ENCODE peak calls at places on chromosomes 13 and 19, in seven cellular contexts. One of them, this sample, is unnamed. For H3K79me1, the result is how much of the 10 kb centered on the place peaks cover.

GRCh38 chr13:51066091-51066831 is 44.8 kb downstream of the C13orf42 start:
- DNase-seq in H9: no peak
- DNase-seq in neuronal stem cell: no peak
- DNase-seq in mesendoderm: no peak
- DNase-seq in IMR-90: peak
- DNase-seq in H1: no peak
- DNase-seq in trophoblast cell: no peak
- DNase-seq in this sample: peak

GRCh38 chr13:75612354-75612753 is 23.8 kb upstream of the LMO7 start:
- DNase-seq in mesendoderm: no peak
- DNase-seq in IMR-90: peak
- DNase-seq in H1: no peak
- DNase-seq in neuronal stem cell: no peak
- DNase-seq in trophoblast cell: no peak
- DNase-seq in H9: no peak
- DNase-seq in this sample: peak

GRCh38 chr13:108993346-108993745 is 363.9 kb downstream of the MYO16 start:
- DNase-seq in H1: no peak
- DNase-seq in IMR-90: peak
- DNase-seq in H9: no peak
- DNase-seq in trophoblast cell: no peak
- DNase-seq in mesendoderm: no peak
- DNase-seq in neuronal stem cell: no peak
- DNase-seq in this sample: peak

GRCh38 chr13:77507931-77508776 is 27.4 kb upstream of the SCEL start:
- DNase-seq in mesendoderm: no peak
- DNase-seq in IMR-90: peak
- DNase-seq in trophoblast cell: no peak
- DNase-seq in H9: no peak
- DNase-seq in H1: no peak
- DNase-seq in neuronal stem cell: no peak
- DNase-seq in this sample: peak

GRCh38 chr19:50829801-50830200 is 3.6 kb downstream of the KLK15 start:
- DNase-seq in H9: no peak
- DNase-seq in mesendoderm: no peak
- DNase-seq in trophoblast cell: no peak
- DNase-seq in H1: no peak
- DNase-seq in neuronal stem cell: no peak
- DNase-seq in IMR-90: no peak
- DNase-seq in this sample: no peak

GRCh38 chr13:29428310-29428991 is 167.0 kb downstream of the SLC7A1 start:
- DNase-seq in neuronal stem cell: peak
- DNase-seq in IMR-90: no peak
- DNase-seq in H9: peak
- DNase-seq in trophoblast cell: no peak
- DNase-seq in H1: peak
- DNase-seq in mesendoderm: peak
- DNase-seq in this sample: peak

GRCh38 chr13:114043421-114044053 is 69.7 kb upstream of the C13orf46 start:
- DNase-seq in H9: peak
- DNase-seq in IMR-90: peak
- DNase-seq in neuronal stem cell: peak
- DNase-seq in mesendoderm: peak
- DNase-seq in trophoblast cell: no peak
- DNase-seq in H1: no peak
- DNase-seq in this sample: peak

GRCh38 chr19:50669319-50670101 is 20.3 kb downstream of the C19orf81 start:
- DNase-seq in H9: no peak
- DNase-seq in mesendoderm: no peak
- DNase-seq in H1: no peak
- DNase-seq in IMR-90: peak
- DNase-seq in neuronal stem cell: no peak
- DNase-seq in trophoblast cell: peak
- DNase-seq in this sample: no peak

GRCh38 chr13:112978561-112979405 is 9.8 kb downstream of the MCF2L start:
- DNase-seq in trophoblast cell: no peak
- DNase-seq in H1: no peak
- DNase-seq in H9: no peak
- DNase-seq in IMR-90: no peak
- DNase-seq in neuronal stem cell: no peak
- DNase-seq in mesendoderm: no peak
- DNase-seq in this sample: no peak

GRCh38 chr19:16259385-16260159 is 61.9 kb downstream of the AP1M1 start:
- DNase-seq in H9: no peak
- DNase-seq in trophoblast cell: no peak
- DNase-seq in H1: no peak
- DNase-seq in neuronal stem cell: no peak
- DNase-seq in mesendoderm: no peak
- DNase-seq in IMR-90: no peak
- DNase-seq in this sample: no peak

GRCh38 chr19:2317756-2318155 is 9.8 kb upstream of the LINGO3 start:
- DNase-seq in IMR-90: no peak
- DNase-seq in H1: no peak
- DNase-seq in neuronal stem cell: no peak
- DNase-seq in trophoblast cell: no peak
- DNase-seq in mesendoderm: no peak
- DNase-seq in H9: no peak
- DNase-seq in this sample: no peak

GRCh38 chr19:54548806-54549205 is 24.8 kb upstream of the LILRA2 start:
- DNase-seq in IMR-90: no peak
- DNase-seq in neuronal stem cell: no peak
- DNase-seq in H9: no peak
- DNase-seq in mesendoderm: no peak
- DNase-seq in H1: no peak
- DNase-seq in trophoblast cell: no peak
- DNase-seq in this sample: no peak

DNA sequence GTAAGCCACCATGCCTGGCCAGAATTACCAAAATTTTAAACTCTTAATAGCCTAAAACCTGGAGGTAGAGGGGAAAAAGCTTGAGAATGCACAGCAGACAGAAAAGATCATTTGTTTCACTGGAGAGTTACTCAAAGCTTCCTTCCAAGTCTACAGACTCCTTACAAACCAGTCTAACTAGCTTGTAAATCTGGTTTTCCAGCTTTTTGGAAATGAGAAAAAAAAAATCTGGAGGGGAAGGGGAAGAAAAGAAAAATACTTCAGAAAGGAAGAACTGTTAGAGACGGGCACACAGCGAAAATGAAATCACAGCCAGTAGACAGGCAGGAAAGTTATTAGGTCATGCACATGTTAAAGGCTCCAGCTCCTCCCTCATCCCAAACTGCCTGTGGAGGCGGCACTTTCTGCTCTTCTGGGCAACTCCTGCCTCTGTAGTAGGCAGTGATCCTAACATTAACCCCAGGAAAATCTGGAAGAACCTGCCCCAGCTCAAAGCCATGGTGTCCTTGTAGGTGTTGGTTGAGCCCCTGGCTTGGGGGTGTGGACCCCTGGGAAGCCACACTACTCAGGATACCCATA is 17.3 kb downstream of the PARP4 start:
- DNase-seq in trophoblast cell: peak
- DNase-seq in neuronal stem cell: no peak
- DNase-seq in mesendoderm: no peak
- DNase-seq in H9: no peak
- DNase-seq in H1: no peak
- DNase-seq in IMR-90: no peak
- DNase-seq in this sample: no peak
- H3K27ac ChIP-seq in trophoblast cell: peak
- H3K27ac ChIP-seq in neuronal stem cell: no peak
- H3K27ac ChIP-seq in mesendoderm: no peak
- H3K27ac ChIP-seq in H9: no peak
- H3K27ac ChIP-seq in H1: no peak
- H3K27ac ChIP-seq in IMR-90: no peak
- H3K27ac ChIP-seq in this sample: no peak

DNA sequence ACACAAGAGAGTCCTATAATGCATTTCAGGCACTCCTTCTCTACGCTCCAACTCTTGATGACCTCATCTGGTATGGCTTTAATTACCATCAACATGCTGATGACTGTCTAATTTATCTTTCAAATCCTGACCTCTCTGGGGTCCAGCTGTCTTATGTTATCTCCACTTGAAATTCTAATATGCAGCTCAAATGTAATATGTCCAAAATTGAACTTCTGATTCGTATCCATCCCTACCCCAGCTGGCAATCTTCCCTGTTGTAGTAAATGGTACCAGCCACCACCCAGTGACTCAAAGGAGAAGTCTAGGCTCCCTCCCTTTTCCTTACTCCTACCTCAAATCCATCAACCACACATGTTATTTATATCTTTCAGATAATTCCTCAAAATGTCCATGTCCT is 288.0 kb upstream of the SLC10A2 start:
- DNase-seq in mesendoderm: no peak
- DNase-seq in trophoblast cell: no peak
- DNase-seq in H1: no peak
- DNase-seq in H9: no peak
- DNase-seq in neuronal stem cell: no peak
- DNase-seq in IMR-90: no peak
- DNase-seq in this sample: no peak
- H3K79me1 ChIP-seq in mesendoderm: under half
- H3K79me1 ChIP-seq in trophoblast cell: under half
- H3K79me1 ChIP-seq in H1: under half
- H3K79me1 ChIP-seq in H9: under half
- H3K79me1 ChIP-seq in neuronal stem cell: under half
- H3K79me1 ChIP-seq in IMR-90: under half
- H3K79me1 ChIP-seq in this sample: under half

DNA sequence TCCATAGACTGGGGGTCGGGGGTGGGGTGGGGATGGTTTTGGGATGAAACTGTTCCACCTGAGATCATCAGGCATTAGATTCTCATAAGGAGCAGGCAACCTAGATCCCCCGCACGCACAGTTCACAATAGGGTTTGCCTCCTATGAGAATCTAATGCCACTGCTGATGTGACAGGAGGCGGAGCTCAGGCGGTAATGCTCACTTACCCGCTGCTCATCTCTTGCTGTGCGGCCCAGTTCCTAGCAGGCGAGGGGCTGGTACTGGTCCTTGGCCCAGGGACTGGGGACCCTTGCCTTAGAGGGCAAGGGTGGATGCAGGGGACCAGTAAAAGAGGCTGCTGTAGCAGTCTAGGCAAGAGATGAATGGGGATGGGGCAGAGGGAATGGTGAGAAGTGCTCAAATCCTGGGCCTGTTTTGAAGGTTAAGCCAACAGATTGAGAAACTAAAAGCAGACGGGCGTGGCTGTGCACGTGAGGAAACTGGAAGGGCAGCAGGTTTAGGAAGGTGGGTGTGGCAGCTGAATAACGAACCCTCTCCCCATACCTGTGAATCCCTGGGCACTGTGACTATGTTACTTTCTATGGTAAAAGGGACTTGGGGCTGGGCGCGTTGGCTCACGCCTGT is 1.5 kb upstream of the ERICH4 start:
- DNase-seq in neuronal stem cell: no peak
- DNase-seq in trophoblast cell: no peak
- DNase-seq in H1: no peak
- DNase-seq in H9: no peak
- DNase-seq in mesendoderm: no peak
- DNase-seq in IMR-90: no peak
- DNase-seq in this sample: no peak
- H3K27ac ChIP-seq in neuronal stem cell: no peak
- H3K27ac ChIP-seq in trophoblast cell: no peak
- H3K27ac ChIP-seq in H1: no peak
- H3K27ac ChIP-seq in H9: no peak
- H3K27ac ChIP-seq in mesendoderm: no peak
- H3K27ac ChIP-seq in IMR-90: no peak
- H3K27ac ChIP-seq in this sample: no peak

DNA sequence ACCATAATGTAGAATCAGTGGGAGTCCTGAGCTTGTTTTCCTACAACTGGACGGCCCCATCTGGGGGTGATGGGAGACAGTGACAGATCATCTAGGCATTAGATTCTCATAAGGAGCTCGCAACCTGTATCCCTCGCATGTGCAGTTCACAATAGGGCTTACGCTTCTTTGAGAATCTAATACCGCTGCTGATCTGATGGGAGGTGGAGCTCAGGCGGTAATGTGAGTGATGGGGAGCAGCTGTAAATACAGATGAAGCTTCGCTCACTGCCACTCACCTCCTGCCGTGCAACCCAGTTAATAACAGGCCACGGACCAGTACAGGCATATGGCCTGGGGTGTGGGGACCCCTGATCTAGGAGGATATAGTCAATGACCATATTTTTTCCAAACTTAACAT is 38.8 kb downstream of the RCBTB1 start:
- DNase-seq in mesendoderm: no peak
- DNase-seq in trophoblast cell: no peak
- DNase-seq in H1: no peak
- DNase-seq in neuronal stem cell: no peak
- DNase-seq in IMR-90: no peak
- DNase-seq in H9: no peak
- DNase-seq in this sample: no peak
- H3K79me1 ChIP-seq in mesendoderm: under half
- H3K79me1 ChIP-seq in trophoblast cell: under half
- H3K79me1 ChIP-seq in H1: under half
- H3K79me1 ChIP-seq in neuronal stem cell: under half
- H3K79me1 ChIP-seq in IMR-90: under half
- H3K79me1 ChIP-seq in H9: under half
- H3K79me1 ChIP-seq in this sample: under half

This sample was measured in mesenchymal stem cell.